ENCODE peak calls at places on chromosomes 5 and 9, in five cellular contexts. One of them, this sample, is unnamed. For H3K9me3, the result is how much of the 10 kb centered on the place peaks cover.

GRCh38 chr5:87392170-87392569 is 20.6 kb downstream of the CCNH start:
- DNase-seq in naive thymus-derived CD4-positive, alpha-beta T cell: no peak
- DNase-seq in adrenal gland: no peak
- DNase-seq in Panc1: no peak
- DNase-seq in ascending aorta: no peak
- DNase-seq in this sample: no peak

GRCh38 chr5:165617491-165617890 is 2112.1 kb downstream of the MAT2B start:
- DNase-seq in naive thymus-derived CD4-positive, alpha-beta T cell: no peak
- DNase-seq in adrenal gland: no peak
- DNase-seq in Panc1: no peak
- DNase-seq in ascending aorta: no peak
- DNase-seq in this sample: no peak

GRCh38 chr5:149581931-149582768 is 852 bp downstream of the ARHGEF37 start:
- DNase-seq in naive thymus-derived CD4-positive, alpha-beta T cell: no peak
- DNase-seq in adrenal gland: no peak
- DNase-seq in Panc1: no peak
- DNase-seq in ascending aorta: peak
- DNase-seq in this sample: no peak

GRCh38 chr5:136249678-136250266 is 56.8 kb upstream of the SMIM32 start:
- DNase-seq in naive thymus-derived CD4-positive, alpha-beta T cell: no peak
- DNase-seq in adrenal gland: peak
- DNase-seq in Panc1: peak
- DNase-seq in ascending aorta: no peak
- DNase-seq in this sample: no peak

GRCh38 chr5:100694100-100694499 is 158.9 kb downstream of the FAM174A start:
- DNase-seq in naive thymus-derived CD4-positive, alpha-beta T cell: no peak
- DNase-seq in adrenal gland: no peak
- DNase-seq in Panc1: no peak
- DNase-seq in ascending aorta: no peak
- DNase-seq in this sample: no peak

GRCh38 chr9:91378695-91379127 is 17.0 kb upstream of the AUH start:
- DNase-seq in naive thymus-derived CD4-positive, alpha-beta T cell: no peak
- DNase-seq in adrenal gland: no peak
- DNase-seq in Panc1: no peak
- DNase-seq in ascending aorta: no peak
- DNase-seq in this sample: no peak

GRCh38 chr9:72473474-72474241 is 47.8 kb upstream of the TMC1 start:
- DNase-seq in naive thymus-derived CD4-positive, alpha-beta T cell: no peak
- DNase-seq in adrenal gland: no peak
- DNase-seq in Panc1: no peak
- DNase-seq in ascending aorta: no peak
- DNase-seq in this sample: no peak

GRCh38 chr9:103804077-103804735 is 289.9 kb upstream of the SMC2 start:
- DNase-seq in naive thymus-derived CD4-positive, alpha-beta T cell: no peak
- DNase-seq in adrenal gland: no peak
- DNase-seq in Panc1: no peak
- DNase-seq in ascending aorta: no peak
- DNase-seq in this sample: no peak

GRCh38 chr5:96861044-96861443 is 15.3 kb upstream of the ERAP2 start:
- DNase-seq in naive thymus-derived CD4-positive, alpha-beta T cell: no peak
- DNase-seq in adrenal gland: no peak
- DNase-seq in Panc1: no peak
- DNase-seq in ascending aorta: no peak
- DNase-seq in this sample: no peak

GRCh38 chr9:87711857-87712800 is 13.8 kb upstream of the CTSL start:
- DNase-seq in naive thymus-derived CD4-positive, alpha-beta T cell: no peak
- DNase-seq in adrenal gland: no peak
- DNase-seq in Panc1: no peak
- DNase-seq in ascending aorta: no peak
- DNase-seq in this sample: no peak

GRCh38 chr5:119287547-119288073 is 68.2 kb upstream of the TNFAIP8 start:
- DNase-seq in naive thymus-derived CD4-positive, alpha-beta T cell: peak
- DNase-seq in adrenal gland: no peak
- DNase-seq in Panc1: no peak
- DNase-seq in ascending aorta: no peak
- DNase-seq in this sample: no peak

GRCh38 chr5:158271155-158271554 is 412.2 kb upstream of the CLINT1 start:
- DNase-seq in naive thymus-derived CD4-positive, alpha-beta T cell: no peak
- DNase-seq in adrenal gland: no peak
- DNase-seq in Panc1: no peak
- DNase-seq in ascending aorta: no peak
- DNase-seq in this sample: no peak

GRCh38 chr9:70444904-70445303 is 30.4 kb upstream of the KLF9 start:
- DNase-seq in naive thymus-derived CD4-positive, alpha-beta T cell: no peak
- DNase-seq in adrenal gland: no peak
- DNase-seq in Panc1: no peak
- DNase-seq in ascending aorta: peak
- DNase-seq in this sample: no peak

GRCh38 chr5:114311943-114312342 is 49.9 kb upstream of the KCNN2 start:
- DNase-seq in naive thymus-derived CD4-positive, alpha-beta T cell: no peak
- DNase-seq in adrenal gland: no peak
- DNase-seq in Panc1: no peak
- DNase-seq in ascending aorta: no peak
- DNase-seq in this sample: no peak

GRCh38 chr5:119105971-119106370 is 35.1 kb downstream of the DMXL1 start:
- DNase-seq in naive thymus-derived CD4-positive, alpha-beta T cell: no peak
- DNase-seq in adrenal gland: no peak
- DNase-seq in Panc1: no peak
- DNase-seq in ascending aorta: no peak
- DNase-seq in this sample: no peak

GRCh38 chr9:137029058-137029922 is 1.3 kb upstream of the ABCA2 start:
- DNase-seq in naive thymus-derived CD4-positive, alpha-beta T cell: peak
- DNase-seq in adrenal gland: peak
- DNase-seq in Panc1: peak
- DNase-seq in ascending aorta: peak
- DNase-seq in this sample: peak

GRCh38 chr5:180315762-180316212 is 23.9 kb upstream of the MAPK9 start:
- DNase-seq in naive thymus-derived CD4-positive, alpha-beta T cell: peak
- DNase-seq in adrenal gland: peak
- DNase-seq in Panc1: no peak
- DNase-seq in ascending aorta: peak
- DNase-seq in this sample: peak

DNA sequence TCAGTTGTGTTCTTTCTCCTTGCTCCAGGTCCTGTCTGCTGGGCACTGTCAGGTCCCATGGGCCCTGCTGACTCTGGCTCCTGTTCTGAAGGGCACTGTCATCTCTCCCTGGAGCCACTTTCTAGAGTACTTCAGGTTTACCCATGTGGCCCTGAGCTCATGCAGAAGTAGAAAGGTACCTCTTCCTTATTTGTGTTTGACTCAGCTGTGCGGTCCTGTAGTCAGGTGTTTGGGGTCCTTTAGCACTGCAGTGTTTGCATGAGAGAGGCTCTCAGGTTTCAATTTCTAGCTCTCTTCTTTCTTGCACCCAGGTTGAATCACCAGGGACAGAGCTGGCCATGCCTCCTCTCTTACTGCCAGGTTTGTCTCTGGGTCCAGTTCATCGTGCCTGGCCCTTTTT is 71.5 kb downstream of the HSPA4 start:
- DNase-seq in naive thymus-derived CD4-positive, alpha-beta T cell: no peak
- DNase-seq in adrenal gland: no peak
- DNase-seq in Panc1: no peak
- DNase-seq in ascending aorta: no peak
- DNase-seq in this sample: no peak
- H3K9me3 ChIP-seq in naive thymus-derived CD4-positive, alpha-beta T cell: under half
- H3K9me3 ChIP-seq in adrenal gland: under half
- H3K9me3 ChIP-seq in Panc1: under half
- H3K9me3 ChIP-seq in ascending aorta: under half
- H3K9me3 ChIP-seq in this sample: under half

DNA sequence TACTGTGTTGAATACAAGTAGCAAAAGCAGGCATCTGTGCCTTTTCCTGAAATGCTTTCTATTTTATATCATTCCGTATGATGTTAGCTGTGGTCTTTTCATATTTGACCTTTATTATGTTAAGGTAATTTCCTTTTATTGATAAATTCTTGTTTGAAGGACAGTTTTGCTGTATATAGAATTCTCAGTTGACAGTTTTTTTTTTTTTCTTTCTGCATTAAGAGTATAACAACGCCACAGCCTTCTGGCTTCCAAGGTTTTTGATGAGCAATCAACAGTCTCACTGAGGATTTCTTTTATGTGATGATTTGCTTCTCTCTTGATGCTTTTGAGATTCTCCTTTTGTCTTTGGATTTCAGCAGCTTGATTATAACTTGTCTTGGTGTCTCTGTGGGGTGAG is 23.6 kb downstream of the ZNF483 start:
- DNase-seq in naive thymus-derived CD4-positive, alpha-beta T cell: no peak
- DNase-seq in adrenal gland: no peak
- DNase-seq in Panc1: no peak
- DNase-seq in ascending aorta: no peak
- DNase-seq in this sample: no peak
- H3K9me3 ChIP-seq in naive thymus-derived CD4-positive, alpha-beta T cell: under half
- H3K9me3 ChIP-seq in adrenal gland: under half
- H3K9me3 ChIP-seq in Panc1: half or more
- H3K9me3 ChIP-seq in ascending aorta: half or more
- H3K9me3 ChIP-seq in this sample: under half

DNA sequence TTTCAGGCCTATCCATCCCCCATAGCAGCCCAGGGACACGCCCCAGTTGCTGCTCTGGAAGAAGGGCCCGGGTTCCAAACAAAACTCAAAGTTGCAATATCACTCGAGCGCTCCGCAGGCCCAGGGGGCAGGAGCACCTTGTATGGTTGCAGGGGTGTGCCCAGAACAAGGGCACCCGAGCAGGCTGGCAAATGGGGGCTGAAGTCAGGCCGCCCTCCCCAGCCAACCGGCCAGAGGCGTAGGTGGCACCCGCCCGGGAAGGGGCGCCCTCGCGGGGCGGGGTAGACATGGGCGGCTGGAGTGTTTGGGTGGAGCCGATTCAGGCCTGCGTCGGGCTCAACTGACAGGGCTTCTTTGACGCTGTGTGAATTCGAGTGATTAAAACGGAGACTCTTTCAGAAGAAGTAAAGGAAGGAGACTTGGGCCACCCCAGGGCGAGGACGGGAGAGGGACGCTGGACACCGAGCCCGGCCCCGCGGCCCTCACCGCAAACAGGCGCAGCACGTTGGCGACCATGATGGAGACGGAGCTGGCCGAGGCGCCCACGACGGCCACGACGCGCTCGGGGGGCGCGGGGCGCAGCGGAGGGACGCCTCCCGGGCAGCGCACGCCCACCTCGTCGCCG is 1.1 kb downstream of the GRM6 start:
- DNase-seq in naive thymus-derived CD4-positive, alpha-beta T cell: no peak
- DNase-seq in adrenal gland: no peak
- DNase-seq in Panc1: no peak
- DNase-seq in ascending aorta: no peak
- DNase-seq in this sample: no peak
- H3K9me3 ChIP-seq in naive thymus-derived CD4-positive, alpha-beta T cell: under half
- H3K9me3 ChIP-seq in adrenal gland: under half
- H3K9me3 ChIP-seq in Panc1: under half
- H3K9me3 ChIP-seq in ascending aorta: under half
- H3K9me3 ChIP-seq in this sample: under half

GRCh38 chr9:135774239-135774747 is 72.3 kb downstream of the KCNT1 start:
- DNase-seq in naive thymus-derived CD4-positive, alpha-beta T cell: no peak
- DNase-seq in adrenal gland: no peak
- DNase-seq in Panc1: no peak
- DNase-seq in ascending aorta: no peak
- DNase-seq in this sample: no peak

GRCh38 chr9:135773094-135773493 is 71.1 kb downstream of the KCNT1 start:
- DNase-seq in naive thymus-derived CD4-positive, alpha-beta T cell: no peak
- DNase-seq in adrenal gland: no peak
- DNase-seq in Panc1: no peak
- DNase-seq in ascending aorta: no peak
- DNase-seq in this sample: no peak

GRCh38 chr9:135773677-135774238 is 71.8 kb downstream of the KCNT1 start:
- DNase-seq in naive thymus-derived CD4-positive, alpha-beta T cell: no peak
- DNase-seq in adrenal gland: no peak
- DNase-seq in Panc1: no peak
- DNase-seq in ascending aorta: no peak
- DNase-seq in this sample: no peak

GRCh38 chr9:135775911-135776310 is 73.9 kb downstream of the KCNT1 start:
- DNase-seq in naive thymus-derived CD4-positive, alpha-beta T cell: no peak
- DNase-seq in adrenal gland: no peak
- DNase-seq in Panc1: no peak
- DNase-seq in ascending aorta: no peak
- DNase-seq in this sample: no peak

DNA sequence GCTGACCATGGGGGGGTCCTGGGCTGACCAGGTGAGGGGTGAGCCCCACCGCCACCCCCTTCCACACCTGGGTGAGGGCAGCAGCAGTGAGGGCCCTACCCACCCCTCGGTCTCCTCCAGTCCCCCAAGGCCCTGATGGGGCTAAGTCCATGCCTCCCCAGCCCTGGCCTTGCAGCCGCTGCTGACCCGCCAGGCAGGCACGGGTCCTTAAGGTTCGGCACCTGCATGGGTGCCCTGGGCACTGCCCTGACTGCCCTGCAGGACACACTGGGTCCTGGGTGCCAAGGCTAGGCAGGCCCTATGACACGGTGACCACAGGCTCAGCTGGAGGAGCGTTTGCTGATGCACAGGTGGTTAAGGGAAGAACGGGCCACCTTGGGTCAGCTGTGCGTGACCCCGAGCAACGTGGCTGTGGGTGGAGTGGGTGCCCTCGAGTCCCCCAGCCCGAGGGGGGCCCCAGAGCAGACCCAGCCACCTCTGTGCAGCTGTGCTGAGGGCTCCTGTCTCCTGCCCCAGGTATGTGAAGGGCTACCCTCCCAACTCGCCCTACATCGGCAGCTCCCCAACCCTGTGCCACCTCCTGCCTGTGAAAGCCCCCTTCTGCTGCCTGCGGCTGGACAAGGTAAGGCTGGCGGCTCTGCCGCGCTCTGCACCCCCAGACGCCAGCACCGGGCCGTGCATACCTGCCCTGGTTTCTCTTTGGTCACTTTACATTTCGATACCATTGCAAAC is 73.0 kb downstream of the KCNT1 start:
- DNase-seq in naive thymus-derived CD4-positive, alpha-beta T cell: no peak
- DNase-seq in adrenal gland: no peak
- DNase-seq in Panc1: no peak
- DNase-seq in ascending aorta: no peak
- DNase-seq in this sample: no peak
- H3K9me3 ChIP-seq in naive thymus-derived CD4-positive, alpha-beta T cell: under half
- H3K9me3 ChIP-seq in adrenal gland: under half
- H3K9me3 ChIP-seq in Panc1: under half
- H3K9me3 ChIP-seq in ascending aorta: under half
- H3K9me3 ChIP-seq in this sample: under half

GRCh38 chr5:145375521-145375920 is 459.6 kb downstream of the PRELID2 start:
- DNase-seq in naive thymus-derived CD4-positive, alpha-beta T cell: no peak
- DNase-seq in adrenal gland: no peak
- DNase-seq in Panc1: no peak
- DNase-seq in ascending aorta: no peak
- DNase-seq in this sample: no peak
- H3K9me3 ChIP-seq in naive thymus-derived CD4-positive, alpha-beta T cell: under half
- H3K9me3 ChIP-seq in adrenal gland: under half
- H3K9me3 ChIP-seq in Panc1: under half
- H3K9me3 ChIP-seq in ascending aorta: under half
- H3K9me3 ChIP-seq in this sample: under half

DNA sequence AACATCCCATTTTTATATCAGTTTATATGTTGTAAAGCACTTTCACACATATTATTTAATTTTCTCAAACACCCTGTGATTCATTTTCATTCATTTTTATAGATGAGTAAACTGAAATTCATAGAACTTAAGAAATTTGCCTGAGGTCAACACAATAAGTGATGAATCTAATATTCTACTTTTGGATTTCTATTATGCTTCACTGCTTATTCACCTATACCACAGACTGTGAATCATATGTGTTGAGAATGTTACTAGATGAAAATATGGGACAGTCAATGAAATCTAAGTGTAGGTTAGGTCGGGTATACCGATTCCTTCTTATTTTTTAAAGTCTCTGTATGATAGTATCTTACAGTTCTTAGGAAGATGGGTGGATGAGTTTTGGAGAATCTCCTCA is 24.8 kb downstream of the CDC37L1 start:
- DNase-seq in naive thymus-derived CD4-positive, alpha-beta T cell: no peak
- DNase-seq in adrenal gland: no peak
- DNase-seq in Panc1: no peak
- DNase-seq in ascending aorta: no peak
- DNase-seq in this sample: no peak
- H3K9me3 ChIP-seq in naive thymus-derived CD4-positive, alpha-beta T cell: under half
- H3K9me3 ChIP-seq in adrenal gland: under half
- H3K9me3 ChIP-seq in Panc1: under half
- H3K9me3 ChIP-seq in ascending aorta: under half
- H3K9me3 ChIP-seq in this sample: under half

This sample was measured in T-helper 17 cell.